ENCODE peak calls at places on chromosomes 12 and 14, in ten cellular contexts. One of them, this sample, is unnamed.

GRCh38 chr12:72189266-72189665 is 82.9 kb upstream of the TRHDE start:
- DNase-seq in uterus: no peak
- DNase-seq in PC-3: no peak
- DNase-seq in upper lobe of left lung: no peak
- DNase-seq in choroid plexus epithelial cell: no peak
- DNase-seq in foreskin fibroblast: no peak
- DNase-seq in retinal pigment epithelial cell: no peak
- DNase-seq in astrocyte of the spinal cord: no peak
- DNase-seq in heart left ventricle: no peak
- DNase-seq in AG10803: no peak
- DNase-seq in this sample: no peak

GRCh38 chr12:74890237-74890599 is 319.4 kb downstream of the KCNC2 start:
- DNase-seq in upper lobe of left lung: peak; percentile 32
- DNase-seq in choroid plexus epithelial cell: peak; percentile 94
- DNase-seq in heart left ventricle: no peak
- DNase-seq in foreskin fibroblast: peak; percentile 88
- DNase-seq in astrocyte of the spinal cord: peak; percentile 88
- DNase-seq in retinal pigment epithelial cell: peak; percentile 89
- DNase-seq in PC-3: peak; percentile 95
- DNase-seq in uterus: no peak
- DNase-seq in AG10803: peak; percentile 72
- DNase-seq in this sample: peak; percentile 87

GRCh38 chr12:48995061-48995879 is 3.9 kb downstream of the DDN start:
- DNase-seq in astrocyte of the spinal cord: peak; percentile 70
- DNase-seq in foreskin fibroblast: peak; percentile 91
- DNase-seq in choroid plexus epithelial cell: peak; percentile 80
- DNase-seq in retinal pigment epithelial cell: no peak
- DNase-seq in AG10803: peak; percentile 75
- DNase-seq in PC-3: peak; percentile 87
- DNase-seq in upper lobe of left lung: peak; percentile 87
- DNase-seq in heart left ventricle: peak; percentile 81
- DNase-seq in uterus: peak; percentile 61
- DNase-seq in this sample: peak; percentile 80

GRCh38 chr12:67667276-67668073 is 18.9 kb downstream of the DYRK2 start:
- DNase-seq in choroid plexus epithelial cell: no peak
- DNase-seq in uterus: peak; percentile 68
- DNase-seq in retinal pigment epithelial cell: no peak
- DNase-seq in foreskin fibroblast: peak; percentile 54
- DNase-seq in PC-3: no peak
- DNase-seq in heart left ventricle: peak; percentile 81
- DNase-seq in astrocyte of the spinal cord: no peak
- DNase-seq in upper lobe of left lung: peak; percentile 52
- DNase-seq in AG10803: peak; percentile 58
- DNase-seq in this sample: no peak

GRCh38 chr12:89494411-89495231 is 30.0 kb downstream of the GALNT4 start:
- DNase-seq in PC-3: no peak
- DNase-seq in heart left ventricle: no peak
- DNase-seq in upper lobe of left lung: no peak
- DNase-seq in uterus: no peak
- DNase-seq in foreskin fibroblast: peak; percentile 49
- DNase-seq in retinal pigment epithelial cell: no peak
- DNase-seq in astrocyte of the spinal cord: no peak
- DNase-seq in AG10803: peak; percentile 22
- DNase-seq in choroid plexus epithelial cell: peak; percentile 23
- DNase-seq in this sample: no peak

GRCh38 chr12:42587564-42588307 is 1.8 kb downstream of the PRICKLE1 start:
- DNase-seq in heart left ventricle: no peak
- DNase-seq in upper lobe of left lung: no peak
- DNase-seq in astrocyte of the spinal cord: no peak
- DNase-seq in retinal pigment epithelial cell: no peak
- DNase-seq in choroid plexus epithelial cell: peak; percentile 42
- DNase-seq in uterus: no peak
- DNase-seq in AG10803: no peak
- DNase-seq in PC-3: peak; percentile 43
- DNase-seq in foreskin fibroblast: peak; percentile 42
- DNase-seq in this sample: no peak

GRCh38 chr12:127360580-127360979 is 906.4 kb upstream of the TMEM132C start:
- DNase-seq in upper lobe of left lung: no peak
- DNase-seq in foreskin fibroblast: no peak
- DNase-seq in choroid plexus epithelial cell: no peak
- DNase-seq in heart left ventricle: no peak
- DNase-seq in retinal pigment epithelial cell: no peak
- DNase-seq in uterus: no peak
- DNase-seq in PC-3: no peak
- DNase-seq in AG10803: no peak
- DNase-seq in astrocyte of the spinal cord: no peak
- DNase-seq in this sample: no peak

GRCh38 chr14:68951051-68951797 is 27.9 kb downstream of the ACTN1 start:
- DNase-seq in upper lobe of left lung: peak; percentile 87
- DNase-seq in foreskin fibroblast: peak; percentile 99
- DNase-seq in heart left ventricle: peak; percentile 74
- DNase-seq in uterus: peak; percentile 99
- DNase-seq in PC-3: peak; percentile 100
- DNase-seq in retinal pigment epithelial cell: peak; percentile 70
- DNase-seq in choroid plexus epithelial cell: peak; percentile 88
- DNase-seq in astrocyte of the spinal cord: peak; percentile 93
- DNase-seq in AG10803: peak; percentile 95
- DNase-seq in this sample: peak; percentile 93

GRCh38 chr14:64965356-64966000 is 6.7 kb downstream of the RAB15 start:
- DNase-seq in uterus: no peak
- DNase-seq in heart left ventricle: no peak
- DNase-seq in AG10803: no peak
- DNase-seq in astrocyte of the spinal cord: no peak
- DNase-seq in foreskin fibroblast: no peak
- DNase-seq in retinal pigment epithelial cell: no peak
- DNase-seq in PC-3: no peak
- DNase-seq in upper lobe of left lung: no peak
- DNase-seq in choroid plexus epithelial cell: no peak
- DNase-seq in this sample: no peak

GRCh38 chr14:47392351-47392750 is 283.1 kb downstream of the MDGA2 start:
- DNase-seq in retinal pigment epithelial cell: no peak
- DNase-seq in choroid plexus epithelial cell: peak; percentile 83
- DNase-seq in uterus: no peak
- DNase-seq in heart left ventricle: no peak
- DNase-seq in PC-3: peak; percentile 59
- DNase-seq in upper lobe of left lung: no peak
- DNase-seq in foreskin fibroblast: no peak
- DNase-seq in AG10803: no peak
- DNase-seq in astrocyte of the spinal cord: peak; percentile 76
- DNase-seq in this sample: no peak

GRCh38 chr12:102480401-102480800 is at the start of gene IGF1:
- DNase-seq in choroid plexus epithelial cell: peak; percentile 66
- DNase-seq in PC-3: no peak
- DNase-seq in astrocyte of the spinal cord: peak; percentile 33
- DNase-seq in uterus: no peak
- DNase-seq in heart left ventricle: no peak
- DNase-seq in foreskin fibroblast: peak; percentile 54
- DNase-seq in retinal pigment epithelial cell: no peak
- DNase-seq in upper lobe of left lung: no peak
- DNase-seq in AG10803: peak; percentile 78
- DNase-seq in this sample: peak; percentile 65

GRCh38 chr12:42918387-42918786 is 328.8 kb upstream of the PRICKLE1 start:
- DNase-seq in PC-3: no peak
- DNase-seq in choroid plexus epithelial cell: no peak
- DNase-seq in heart left ventricle: no peak
- DNase-seq in AG10803: no peak
- DNase-seq in upper lobe of left lung: no peak
- DNase-seq in retinal pigment epithelial cell: no peak
- DNase-seq in astrocyte of the spinal cord: no peak
- DNase-seq in foreskin fibroblast: no peak
- DNase-seq in uterus: peak; percentile 27
- DNase-seq in this sample: peak; percentile 36

GRCh38 chr12:62654558-62655241 is 188.1 kb downstream of the MON2 start:
- DNase-seq in upper lobe of left lung: no peak
- DNase-seq in foreskin fibroblast: no peak
- DNase-seq in choroid plexus epithelial cell: no peak
- DNase-seq in retinal pigment epithelial cell: no peak
- DNase-seq in AG10803: no peak
- DNase-seq in astrocyte of the spinal cord: no peak
- DNase-seq in PC-3: no peak
- DNase-seq in heart left ventricle: no peak
- DNase-seq in uterus: no peak
- DNase-seq in this sample: no peak

GRCh38 chr14:71403673-71404072 is 496.4 kb downstream of the PCNX1 start:
- DNase-seq in retinal pigment epithelial cell: no peak
- DNase-seq in choroid plexus epithelial cell: peak; percentile 76
- DNase-seq in AG10803: no peak
- DNase-seq in upper lobe of left lung: no peak
- DNase-seq in astrocyte of the spinal cord: peak; percentile 36
- DNase-seq in uterus: no peak
- DNase-seq in foreskin fibroblast: no peak
- DNase-seq in PC-3: peak; percentile 51
- DNase-seq in heart left ventricle: no peak
- DNase-seq in this sample: peak; percentile 49

GRCh38 chr12:67647251-67647546 is 1.3 kb upstream of the DYRK2 start:
- DNase-seq in AG10803: no peak
- DNase-seq in heart left ventricle: no peak
- DNase-seq in foreskin fibroblast: no peak
- DNase-seq in retinal pigment epithelial cell: no peak
- DNase-seq in astrocyte of the spinal cord: peak; percentile 24
- DNase-seq in PC-3: no peak
- DNase-seq in choroid plexus epithelial cell: no peak
- DNase-seq in uterus: no peak
- DNase-seq in upper lobe of left lung: no peak
- DNase-seq in this sample: no peak

GRCh38 chr12:119061208-119061796 is 80.0 kb downstream of the SRRM4 start:
- DNase-seq in heart left ventricle: peak; percentile 54
- DNase-seq in PC-3: peak; percentile 65
- DNase-seq in astrocyte of the spinal cord: peak; percentile 20
- DNase-seq in foreskin fibroblast: peak; percentile 45
- DNase-seq in uterus: no peak
- DNase-seq in retinal pigment epithelial cell: no peak
- DNase-seq in AG10803: peak; percentile 9
- DNase-seq in upper lobe of left lung: peak; percentile 35
- DNase-seq in choroid plexus epithelial cell: peak; percentile 38
- DNase-seq in this sample: peak; percentile 50

GRCh38 chr12:868722-869121 is 80.8 kb downstream of the RAD52 start:
- DNase-seq in foreskin fibroblast: no peak
- DNase-seq in upper lobe of left lung: no peak
- DNase-seq in uterus: no peak
- DNase-seq in PC-3: no peak
- DNase-seq in astrocyte of the spinal cord: no peak
- DNase-seq in retinal pigment epithelial cell: no peak
- DNase-seq in heart left ventricle: no peak
- DNase-seq in AG10803: no peak
- DNase-seq in choroid plexus epithelial cell: no peak
- DNase-seq in this sample: no peak
- TF ChIP-seq CTCF in foreskin fibroblast: peak; percentile 8
- TF ChIP-seq CTCF in upper lobe of left lung: no peak
- TF ChIP-seq CTCF in uterus: no peak
- TF ChIP-seq CTCF in PC-3: no peak
- TF ChIP-seq CTCF in astrocyte of the spinal cord: peak; percentile 30
- TF ChIP-seq CTCF in retinal pigment epithelial cell: peak; percentile 27
- TF ChIP-seq CTCF in heart left ventricle: no peak
- TF ChIP-seq CTCF in AG10803: no peak
- TF ChIP-seq CTCF in choroid plexus epithelial cell: peak; percentile 37
- TF ChIP-seq CTCF in this sample: peak; percentile 2

GRCh38 chr12:32331133-32331532 is 68.2 kb upstream of the FGD4 start:
- DNase-seq in choroid plexus epithelial cell: peak; percentile 37
- DNase-seq in foreskin fibroblast: peak; percentile 21
- DNase-seq in PC-3: peak; percentile 18
- DNase-seq in uterus: no peak
- DNase-seq in heart left ventricle: no peak
- DNase-seq in upper lobe of left lung: no peak
- DNase-seq in retinal pigment epithelial cell: no peak
- DNase-seq in AG10803: peak; percentile 2
- DNase-seq in astrocyte of the spinal cord: no peak
- DNase-seq in this sample: peak; percentile 22
- H3K4me3 ChIP-seq in choroid plexus epithelial cell: no peak overlapping the region
- H3K4me3 ChIP-seq in foreskin fibroblast: no peak overlapping the region
- H3K4me3 ChIP-seq in PC-3: no peak overlapping the region
- H3K4me3 ChIP-seq in uterus: no peak overlapping the region
- H3K4me3 ChIP-seq in heart left ventricle: no peak overlapping the region
- H3K4me3 ChIP-seq in upper lobe of left lung: no peak overlapping the region
- H3K4me3 ChIP-seq in retinal pigment epithelial cell: no peak overlapping the region
- H3K4me3 ChIP-seq in AG10803: no peak overlapping the region
- H3K4me3 ChIP-seq in astrocyte of the spinal cord: no peak overlapping the region
- H3K4me3 ChIP-seq in this sample: no peak overlapping the region

DNA sequence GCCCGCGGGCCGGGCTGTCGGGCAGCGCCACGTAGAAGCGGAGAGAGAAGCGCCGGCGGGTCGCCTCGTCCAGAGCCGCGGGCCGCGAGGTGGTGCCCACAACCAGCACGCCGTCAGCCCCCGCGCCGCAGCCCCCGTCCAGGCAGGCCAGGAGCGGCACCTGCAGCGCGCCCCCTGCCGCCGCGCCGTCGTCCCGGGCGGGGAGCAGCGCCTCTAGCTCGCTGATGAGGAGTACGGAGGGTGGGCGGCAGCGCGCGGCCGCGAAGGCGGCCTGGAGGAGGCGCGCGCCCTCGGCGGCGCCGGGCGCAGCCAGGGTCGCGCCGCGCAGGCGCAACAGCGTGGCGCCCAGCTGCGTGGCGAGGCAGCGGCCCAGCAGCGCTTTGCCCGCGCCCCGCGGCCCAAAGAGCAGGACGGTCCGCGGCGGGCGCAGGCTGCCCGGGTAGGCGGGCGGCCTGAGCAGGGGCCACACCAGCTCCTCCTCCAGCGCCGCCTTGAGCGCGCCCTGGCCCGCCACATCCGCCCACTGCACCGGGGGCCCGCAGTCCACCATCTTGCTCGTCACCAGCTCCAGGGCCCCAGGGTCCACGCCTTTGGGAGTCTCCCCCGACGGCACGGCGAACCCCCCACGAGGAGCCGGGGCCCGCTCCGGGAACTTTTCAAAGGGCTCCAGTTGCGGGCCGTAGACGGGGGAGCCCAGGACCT is 27.6 kb downstream of the FIGNL2 start:
- DNase-seq in uterus: peak; percentile 39
- DNase-seq in heart left ventricle: peak; percentile 65
- DNase-seq in AG10803: peak; percentile 51
- DNase-seq in upper lobe of left lung: peak; percentile 36
- DNase-seq in foreskin fibroblast: peak; percentile 24
- DNase-seq in astrocyte of the spinal cord: peak; percentile 38
- DNase-seq in PC-3: peak; percentile 74
- DNase-seq in retinal pigment epithelial cell: no peak
- DNase-seq in choroid plexus epithelial cell: no peak
- DNase-seq in this sample: peak; percentile 37
- TF ChIP-seq CTCF in uterus: no peak
- TF ChIP-seq CTCF in heart left ventricle: peak; percentile 55
- TF ChIP-seq CTCF in AG10803: no peak
- TF ChIP-seq CTCF in upper lobe of left lung: no peak
- TF ChIP-seq CTCF in foreskin fibroblast: no peak
- TF ChIP-seq CTCF in astrocyte of the spinal cord: peak; percentile 11
- TF ChIP-seq CTCF in PC-3: peak; percentile 46
- TF ChIP-seq CTCF in retinal pigment epithelial cell: no peak
- TF ChIP-seq CTCF in choroid plexus epithelial cell: no peak
- TF ChIP-seq CTCF in this sample: no peak

DNA sequence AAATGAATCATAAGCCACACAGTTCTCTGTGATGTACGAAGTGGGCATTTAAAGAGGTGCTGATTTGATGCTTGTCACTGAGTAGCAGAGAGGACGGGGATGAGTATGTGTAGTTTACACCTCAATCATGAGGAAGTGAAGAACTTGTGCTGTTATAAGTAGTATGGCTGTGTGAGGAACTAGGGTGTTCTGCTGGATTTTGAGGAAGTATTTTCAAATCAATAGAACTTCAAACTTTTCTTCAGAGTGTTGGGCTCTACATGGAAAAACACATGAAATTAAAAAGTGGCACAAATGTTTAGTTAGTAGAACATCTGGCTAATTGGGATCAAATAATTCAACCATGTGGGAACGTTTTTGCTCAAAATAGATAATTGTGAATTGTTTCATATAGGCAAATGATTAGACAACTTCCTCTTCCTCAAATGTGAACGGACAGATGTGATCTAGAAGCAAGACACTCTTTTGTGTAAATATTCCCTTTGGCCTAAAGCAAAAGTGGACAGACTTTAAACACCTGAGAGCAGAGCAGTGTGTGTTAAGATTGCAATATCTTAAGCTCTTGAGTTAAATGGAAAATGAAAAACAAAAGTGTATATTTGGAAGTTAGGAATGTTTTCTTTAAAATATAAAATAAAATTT is 168.5 kb downstream of the NAV3 start:
- DNase-seq in choroid plexus epithelial cell: no peak
- DNase-seq in retinal pigment epithelial cell: no peak
- DNase-seq in foreskin fibroblast: no peak
- DNase-seq in upper lobe of left lung: no peak
- DNase-seq in uterus: no peak
- DNase-seq in astrocyte of the spinal cord: no peak
- DNase-seq in heart left ventricle: no peak
- DNase-seq in PC-3: no peak
- DNase-seq in AG10803: no peak
- DNase-seq in this sample: no peak
- H3K4me3 ChIP-seq in choroid plexus epithelial cell: no peak overlapping the region
- H3K4me3 ChIP-seq in retinal pigment epithelial cell: no peak overlapping the region
- H3K4me3 ChIP-seq in foreskin fibroblast: no peak overlapping the region
- H3K4me3 ChIP-seq in upper lobe of left lung: no peak overlapping the region
- H3K4me3 ChIP-seq in uterus: no peak overlapping the region
- H3K4me3 ChIP-seq in astrocyte of the spinal cord: no peak overlapping the region
- H3K4me3 ChIP-seq in heart left ventricle: no peak overlapping the region
- H3K4me3 ChIP-seq in PC-3: no peak overlapping the region
- H3K4me3 ChIP-seq in AG10803: no peak overlapping the region
- H3K4me3 ChIP-seq in this sample: no peak overlapping the region